ENCODE peak calls at places on chromosome 22, in five cellular contexts. N is BE2C, Q is GM12864, V is tibial artery, E is AG09309. S is an unnamed sample.

GRCh38 chr22:19815823-19816290 is 38.8 kb downstream of the GNB1L start:
- DNase-seq in N (no peak), Q (no peak), V (no peak), E (no peak), S (no peak)

GRCh38 chr22:50701428-50702154 is 29.0 kb downstream of the SHANK3 start:
- DNase-seq in N (peak), Q (no peak), V (no peak), E (no peak), S (no peak)

GRCh38 chr22:43999378-43999777 is 24.7 kb upstream of the PARVB start:
- DNase-seq in N (no peak), Q (no peak), V (no peak), E (no peak), S (no peak)

GRCh38 chr22:39173787-39174497 is 21.5 kb upstream of the CBX7 start:
- DNase-seq in N (no peak), Q (no peak), V (no peak), E (no peak), S (no peak)

GRCh38 chr22:44625981-44626687 is 75.9 kb upstream of the PRR5 start:
- DNase-seq in N (peak), Q (no peak), V (peak), E (no peak), S (peak)

GRCh38 chr22:33002035-33002434 is 56.1 kb downstream of the SYN3 start:
- DNase-seq in N (no peak), Q (no peak), V (no peak), E (no peak), S (no peak)

GRCh38 chr22:33380789-33381530 is 322.8 kb upstream of the SYN3 start:
- DNase-seq in N (no peak), Q (peak), V (no peak), E (peak), S (no peak)

GRCh38 chr22:49783926-49784629 is 43.6 kb downstream of the BRD1 start:
- DNase-seq in N (no peak), Q (no peak), V (no peak), E (no peak), S (no peak)

GRCh38 chr22:30948930-30949342 is 19.6 kb downstream of the MORC2 start:
- DNase-seq in N (no peak), Q (no peak), V (no peak), E (no peak), S (no peak)

GRCh38 chr22:37425800-37426531 is 1.3 kb downstream of the ELFN2 start:
- DNase-seq in N (no peak), Q (no peak), V (no peak), E (peak), S (no peak)

GRCh38 chr22:22703715-22704114 is 59.3 kb downstream of the GGTLC2 start:
- DNase-seq in N (no peak), Q (no peak), V (no peak), E (no peak), S (no peak)

GRCh38 chr22:22968366-22968765 is 80.8 kb downstream of the IGLL5 start:
- DNase-seq in N (no peak), Q (no peak), V (no peak), E (no peak), S (no peak)

GRCh38 chr22:33300165-33300564 is 242.0 kb upstream of the SYN3 start:
- DNase-seq in N (no peak), Q (no peak), V (no peak), E (no peak), S (no peak)

GRCh38 chr22:39087098-39087497 is 9.9 kb upstream of the APOBEC3H start:
- DNase-seq in N (no peak), Q (no peak), V (no peak), E (no peak), S (no peak)

GRCh38 chr22:38442967-38443674 is 11.9 kb downstream of the KCNJ4 start:
- DNase-seq in N (no peak), Q (no peak), V (no peak), E (no peak), S (no peak)

GRCh38 chr22:29334696-29335344 is 19.3 kb upstream of the RASL10A start:
- DNase-seq in N (no peak), Q (no peak), V (no peak), E (no peak), S (peak)

GRCh38 chr22:45104313-45104712 is 59.4 kb upstream of the NUP50 start:
- DNase-seq in N (no peak), Q (no peak), V (no peak), E (no peak), S (no peak)

GRCh38 chr22:37062657-37063381 is 11.3 kb downstream of the KCTD17 start:
- DNase-seq in N (no peak), Q (no peak), V (no peak), E (no peak), S (no peak)

GRCh38 chr22:50548913-50549790 is 3.5 kb downstream of the KLHDC7B start:
- DNase-seq in N (no peak), Q (no peak), V (no peak), E (no peak), S (no peak)

GRCh38 chr22:29747832-29748231 is 19.0 kb downstream of the ZMAT5 start:
- DNase-seq in N (no peak), Q (no peak), V (no peak), E (no peak), S (no peak)

GRCh38 chr22:37304595-37305343 is 22.5 kb downstream of the CYTH4 start:
- DNase-seq in N (no peak), Q (no peak), V (no peak), E (no peak), S (no peak)

GRCh38 chr22:24435861-24436351 is 8.5 kb downstream of the ADORA2A start:
- DNase-seq in N (no peak), Q (no peak), V (no peak), E (no peak), S (no peak)

GRCh38 chr22:38788417-38788816 is 5.5 kb downstream of the DNAL4 start:
- DNase-seq in N (peak), Q (no peak), V (peak), E (peak), S (no peak)

GRCh38 chr22:20810645-20811044 is 36.7 kb downstream of the SERPIND1 start:
- DNase-seq in N (no peak), Q (no peak), V (no peak), E (no peak), S (no peak)

GRCh38 chr22:23098718-23099524 is 28.6 kb downstream of the GNAZ start:
- DNase-seq in N (no peak), Q (no peak), V (peak), E (no peak), S (peak)

GRCh38 chr22:17866127-17866526 is 91.9 kb upstream of the BID start:
- DNase-seq in N (no peak), Q (no peak), V (no peak), E (no peak), S (no peak)

GRCh38 chr22:33050614-33051230 is 7.5 kb downstream of the SYN3 start:
- DNase-seq in N (no peak), Q (no peak), V (no peak), E (no peak), S (no peak)

GRCh38 chr22:37517826-37518450 is 1.3 kb downstream of the CARD10 start:
- DNase-seq in N (no peak), Q (no peak), V (no peak), E (no peak), S (no peak)

GRCh38 chr22:29003975-29004646 is 57.5 kb downstream of the C22orf31 start:
- DNase-seq in N (peak), Q (no peak), V (no peak), E (no peak), S (peak)

GRCh38 chr22:20219667-20220628 is 48.2 kb downstream of the RTN4R start:
- DNase-seq in N (peak), Q (no peak), V (no peak), E (no peak), S (no peak)

GRCh38 chr22:19057999-19058491 is 64.2 kb downstream of the DGCR2 start:
- DNase-seq in N (no peak), Q (no peak), V (no peak), E (no peak), S (no peak)

GRCh38 chr22:38843716-38844660 is at the start of gene NPTXR:
- DNase-seq in N (peak), Q (no peak), V (no peak), E (no peak), S (no peak)

GRCh38 chr22:19868773-19869471 is 14.2 kb upstream of the GNB1L start:
- DNase-seq in N (peak), Q (no peak), V (peak), E (no peak), S (no peak)

GRCh38 chr22:32058656-32059280 is 15.7 kb downstream of the SLC5A1 start:
- DNase-seq in N (no peak), Q (no peak), V (no peak), E (no peak), S (no peak)

GRCh38 chr22:19876314-19876940 is 21.8 kb upstream of the GNB1L start:
- DNase-seq in N (peak), Q (no peak), V (peak), E (no peak), S (no peak)

GRCh38 chr22:44118645-44119315 is 61.9 kb upstream of the PARVG start:
- DNase-seq in N (no peak), Q (no peak), V (no peak), E (no peak), S (no peak)

GRCh38 chr22:50470491-50470890 is 4.3 kb downstream of the SBF1 start:
- DNase-seq in N (no peak), Q (no peak), V (no peak), E (no peak), S (no peak)

GRCh38 chr22:20567371-20567847 is 60.0 kb downstream of the MED15 start:
- DNase-seq in N (no peak), Q (no peak), V (no peak), E (no peak), S (no peak)

GRCh38 chr22:35310556-35311550 is 11.2 kb downstream of the TOM1 start:
- DNase-seq in N (no peak), Q (peak), V (no peak), E (no peak), S (no peak)
- TF ChIP-seq CTCF in N (no peak), Q (peak), V (no peak), E (no peak), S (no peak)

GRCh38 chr22:40904101-40904500 is 42.2 kb upstream of the DNAJB7 start:
- DNase-seq in N (no peak), Q (no peak), V (no peak), E (no peak), S (no peak)

GRCh38 chr22:40894417-40894816 is 32.5 kb upstream of the DNAJB7 start:
- DNase-seq in N (no peak), Q (no peak), V (no peak), E (no peak), S (no peak)

DNA sequence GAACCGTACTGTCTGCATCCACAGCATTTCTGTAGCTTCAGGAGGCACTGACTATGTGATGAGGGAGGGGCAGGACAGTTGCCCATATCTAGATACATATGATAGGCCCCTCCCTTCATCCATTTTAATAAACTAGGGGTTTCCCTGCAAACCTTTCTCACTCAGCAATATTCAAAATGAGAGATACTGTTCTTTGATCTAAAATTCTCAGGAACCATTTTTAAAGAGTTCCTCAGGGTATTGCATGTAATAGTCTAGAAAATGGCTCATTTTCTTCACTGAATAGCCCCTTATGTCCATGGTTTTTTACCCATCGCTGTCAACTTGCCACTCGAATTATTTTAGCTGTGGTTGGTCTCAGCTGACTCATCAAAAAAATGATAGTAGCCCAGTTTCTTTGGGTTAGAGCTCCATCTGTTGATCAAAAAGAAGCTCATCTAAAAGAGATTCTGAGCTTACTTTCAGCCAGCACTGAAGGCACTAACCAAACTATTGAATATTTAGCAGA is 37.0 kb upstream of the DNAJB7 start:
- DNase-seq in N (no peak), Q (peak), V (no peak), E (peak), S (no peak)
- H3K4me3 ChIP-seq in N (no peak), Q (no peak), V (no peak), E (no peak), S (no peak)

DNA sequence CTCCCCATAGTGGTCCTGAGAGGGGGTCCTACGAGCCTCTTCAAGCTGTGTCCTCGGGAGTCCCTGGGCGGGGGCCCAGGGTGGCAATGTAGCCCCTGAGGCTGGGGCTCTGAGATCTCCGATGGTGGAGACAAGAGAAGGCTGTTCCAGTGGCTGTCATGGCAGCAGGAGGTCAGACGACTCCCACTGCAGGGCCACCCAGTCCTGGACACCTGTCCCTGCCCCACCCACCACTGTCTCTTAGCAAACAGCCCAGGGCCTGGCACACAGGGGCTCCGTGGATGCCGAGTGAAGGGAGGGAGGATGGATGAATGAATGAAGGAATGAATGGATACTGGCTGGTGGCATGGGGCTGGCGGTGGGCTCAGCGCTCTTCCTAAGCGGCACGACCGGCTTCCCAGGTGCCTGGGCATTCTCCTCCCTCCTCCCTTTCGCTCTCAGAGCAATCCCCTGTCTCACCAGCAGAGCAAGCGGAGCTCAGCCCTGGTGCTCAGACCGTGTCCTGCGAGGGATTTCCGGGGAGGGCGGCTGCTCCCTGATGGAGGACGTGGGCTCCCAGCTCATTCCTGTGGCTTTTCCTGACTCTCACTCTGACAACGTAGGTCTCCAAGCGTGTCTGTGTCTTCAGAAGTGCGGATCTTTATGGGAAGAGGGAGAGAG is 1272.7 kb downstream of the BRD1 start:
- DNase-seq in N (no peak), Q (no peak), V (no peak), E (no peak), S (no peak)
- TF ChIP-seq CTCF in N (no peak), Q (no peak), V (no peak), E (no peak), S (peak)

GRCh38 chr22:41699264-41700104 is at the start of gene MEI1:
- DNase-seq in N (peak), Q (peak), V (peak), E (no peak), S (no peak)

GRCh38 chr22:41696714-41697113 is 2.6 kb upstream of the MEI1 start:
- DNase-seq in N (no peak), Q (no peak), V (no peak), E (no peak), S (no peak)

GRCh38 chr22:41700105-41700358 is 729 bp downstream of the MEI1 start:
- DNase-seq in N (no peak), Q (no peak), V (no peak), E (no peak), S (no peak)

GRCh38 chr22:41695211-41695610 is 4.1 kb upstream of the MEI1 start:
- DNase-seq in N (no peak), Q (no peak), V (no peak), E (no peak), S (no peak)

DNA sequence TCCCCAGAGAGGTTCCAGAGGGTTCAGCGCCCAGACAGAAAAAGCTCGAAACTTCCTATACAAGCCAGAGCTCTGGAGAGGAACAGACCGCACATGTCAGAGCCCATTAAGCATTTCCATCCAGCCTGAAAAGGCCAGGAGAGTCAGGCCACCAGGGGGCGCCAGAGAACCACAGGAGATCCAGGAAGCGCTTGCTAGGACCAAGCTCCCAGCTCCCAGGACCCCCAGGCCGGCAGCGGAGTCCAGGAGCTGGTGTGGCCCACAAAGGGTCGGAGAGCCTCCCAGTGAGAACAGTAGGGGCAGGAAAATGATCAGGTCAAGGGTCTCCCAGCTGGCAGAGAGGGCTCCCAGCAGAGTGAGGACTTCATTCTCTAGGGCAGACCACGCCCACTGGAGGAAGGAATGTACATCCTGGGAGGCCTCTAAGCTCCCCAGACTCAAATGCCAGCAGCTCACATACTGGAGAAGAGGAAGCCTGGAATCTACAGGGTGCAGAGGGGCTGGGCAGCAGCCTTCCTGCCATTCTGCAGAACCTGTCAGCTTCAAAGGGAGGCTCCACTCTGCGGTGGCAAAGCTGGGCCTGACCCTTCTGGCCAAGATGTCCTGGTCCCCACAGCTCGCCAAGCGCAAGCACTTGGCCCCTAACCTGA is 2.1 kb upstream of the MEI1 start:
- DNase-seq in N (peak), Q (peak), V (peak), E (peak), S (no peak)
- H3K4me3 ChIP-seq in N (peak), Q (no peak), V (peak), E (peak), S (no peak)

GRCh38 chr22:35367331-35367886 is 13.5 kb upstream of the HMOX1 start:
- DNase-seq in N (no peak), Q (no peak), V (no peak), E (no peak), S (no peak)
- TF ChIP-seq CTCF in N (no peak), Q (peak), V (no peak), E (no peak), S (no peak)

GRCh38 chr22:46549565-46549840 is 12.1 kb upstream of the CELSR1 start:
- DNase-seq in N (no peak), Q (no peak), V (no peak), E (no peak), S (no peak)

GRCh38 chr22:46545041-46545796 is 7.8 kb upstream of the CELSR1 start:
- DNase-seq in N (no peak), Q (no peak), V (no peak), E (no peak), S (no peak)

GRCh38 chr22:46547883-46548244 is 10.4 kb upstream of the CELSR1 start:
- DNase-seq in N (no peak), Q (no peak), V (peak), E (peak), S (no peak)

GRCh38 chr22:46546466-46547178 is 9.2 kb upstream of the CELSR1 start:
- DNase-seq in N (no peak), Q (no peak), V (no peak), E (no peak), S (no peak)

GRCh38 chr22:46547179-46547882 is 9.9 kb upstream of the CELSR1 start:
- DNase-seq in N (no peak), Q (no peak), V (no peak), E (no peak), S (no peak)
- H3K4me3 ChIP-seq in N (no peak), Q (no peak), V (no peak), E (no peak), S (no peak)

GRCh38 chr22:27970596-27971220 is 51.7 kb upstream of the PITPNB start:
- DNase-seq in N (no peak), Q (no peak), V (no peak), E (no peak), S (no peak)
- TF ChIP-seq CTCF in N (no peak), Q (no peak), V (no peak), E (no peak), S (no peak)

GRCh38 chr22:25564320-25564978 is at the start of gene GRK3:
- DNase-seq in N (peak), Q (no peak), V (peak), E (no peak), S (no peak)

GRCh38 chr22:25563757-25564319 is 637 bp upstream of the GRK3 start:
- DNase-seq in N (peak), Q (no peak), V (peak), E (no peak), S (no peak)

GRCh38 chr22:25564979-25565677 is 653 bp downstream of the GRK3 start:
- DNase-seq in N (peak), Q (no peak), V (peak), E (no peak), S (no peak)

GRCh38 chr22:25567305-25567704 is 2.8 kb downstream of the GRK3 start:
- DNase-seq in N (no peak), Q (no peak), V (no peak), E (no peak), S (peak)

DNA sequence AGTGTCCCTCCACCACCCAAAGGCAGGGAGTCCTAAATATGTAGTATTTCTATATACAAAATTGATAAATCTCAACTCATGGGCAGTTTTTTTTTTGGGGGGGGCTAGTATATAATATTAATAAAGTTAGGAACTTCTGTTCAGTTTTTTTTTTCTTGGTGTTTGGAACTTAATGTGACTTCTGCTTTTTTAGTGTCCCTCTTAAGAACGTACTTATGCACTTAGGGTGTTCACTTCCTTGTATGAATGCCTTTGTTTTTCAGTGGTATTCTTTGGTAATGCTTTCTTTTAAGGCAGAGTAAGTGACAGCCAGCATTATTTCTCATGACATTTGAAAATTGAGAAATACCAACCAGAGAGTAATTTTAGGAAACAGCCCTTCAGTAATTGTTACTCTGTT is 2.3 kb downstream of the GRK3 start:
- DNase-seq in N (no peak), Q (no peak), V (no peak), E (no peak), S (no peak)
- H3K4me3 ChIP-seq in N (peak), Q (peak), V (no peak), E (no peak), S (no peak)